ENCODE peak calls at places on chromosomes 6 and 20, in five cellular contexts. M is mesenchymal stem cell, J is neuronal stem cell, D is H1, L is trophoblast cell. G is an unnamed sample.

GRCh38 chr20:58810116-58810878 is 40.4 kb downstream of the GNAS-AS1 start:
- DNase-seq in M (no peak), J (no peak), D (no peak), L (no peak), G (no peak)

GRCh38 chr20:1897965-1898464 is 2.8 kb downstream of the SIRPA start:
- DNase-seq in M (peak; percentile 19), J (no peak), D (no peak), L (no peak), G (no peak)

GRCh38 chr6:158026054-158026900 is 44.6 kb downstream of the SYNJ2 start:
- DNase-seq in M (peak; percentile 99), J (no peak), D (peak; percentile 80), L (peak; percentile 52), G (peak; percentile 78)

GRCh38 chr6:69763763-69764162 is 33.0 kb downstream of the LMBRD1 start:
- DNase-seq in M (no peak), J (no peak), D (no peak), L (no peak), G (no peak)

GRCh38 chr6:36627801-36628246 is 33.7 kb downstream of the SRSF3 start:
- DNase-seq in M (peak; percentile 93), J (no peak), D (no peak), L (no peak), G (no peak)

GRCh38 chr6:99099243-99099642 is 151.5 kb upstream of the FBXL4 start:
- DNase-seq in M (no peak), J (no peak), D (no peak), L (no peak), G (no peak)

GRCh38 chr6:25112207-25112874 is 166.8 kb upstream of the CARMIL1 start:
- DNase-seq in M (no peak), J (no peak), D (no peak), L (no peak), G (no peak)

GRCh38 chr20:43937586-43937985 is 22.9 kb downstream of the TOX2 start:
- DNase-seq in M (peak; percentile 45), J (no peak), D (no peak), L (no peak), G (no peak)

GRCh38 chr6:166046232-166046631 is 121.4 kb downstream of the TBXT start:
- DNase-seq in M (peak; percentile 96), J (no peak), D (no peak), L (no peak), G (no peak)

GRCh38 chr20:8082025-8082424 is 50.0 kb upstream of the PLCB1 start:
- DNase-seq in M (peak; percentile 28), J (no peak), D (no peak), L (no peak), G (peak; percentile 39)

GRCh38 chr6:10535198-10535597 is 14.0 kb downstream of the GCNT2 start:
- DNase-seq in M (no peak), J (no peak), D (no peak), L (no peak), G (no peak)

GRCh38 chr20:63314566-63315239 is 21.7 kb downstream of the COL20A1 start:
- DNase-seq in M (no peak), J (no peak), D (no peak), L (no peak), G (no peak)

GRCh38 chr20:17646209-17646717 is 35.8 kb downstream of the RRBP1 start:
- DNase-seq in M (no peak), J (no peak), D (no peak), L (no peak), G (no peak)

GRCh38 chr6:24933266-24933665 is 2.5 kb downstream of the RIPOR2 start:
- DNase-seq in M (no peak), J (no peak), D (no peak), L (no peak), G (no peak)

GRCh38 chr6:34021001-34021838 is 124.7 kb downstream of the GRM4 start:
- DNase-seq in M (no peak), J (no peak), D (no peak), L (no peak), G (no peak)

GRCh38 chr20:45306431-45306982 is at the start of gene RBPJL:
- DNase-seq in M (peak; percentile 17), J (no peak), D (peak; percentile 91), L (no peak), G (peak; percentile 71)

GRCh38 chr6:31493875-31494694 is 3.9 kb upstream of the MICB start:
- DNase-seq in M (peak; percentile 84), J (peak; percentile 70), D (peak; percentile 92), L (peak; percentile 97), G (peak; percentile 88)

GRCh38 chr20:58708246-58708931 is 15.8 kb downstream of the NPEPL1 start:
- DNase-seq in M (no peak), J (no peak), D (peak; percentile 43), L (no peak), G (peak; percentile 23)

GRCh38 chr20:6700563-6701328 is 66.7 kb upstream of the BMP2 start:
- DNase-seq in M (no peak), J (no peak), D (no peak), L (peak; percentile 4), G (no peak)

GRCh38 chr6:112956696-112957525 is 609.8 kb downstream of the RFPL4B start:
- DNase-seq in M (peak; percentile 98), J (no peak), D (no peak), L (no peak), G (no peak)

GRCh38 chr6:31541059-31541657 is 645 bp downstream of the DDX39B start:
- DNase-seq in M (peak; percentile 64), J (peak; percentile 29), D (no peak), L (peak; percentile 33), G (no peak)

GRCh38 chr20:62606551-62607201 is 35.6 kb upstream of the SLCO4A1 start:
- DNase-seq in M (no peak), J (no peak), D (no peak), L (no peak), G (no peak)

GRCh38 chr20:25005220-25005619 is 12.7 kb upstream of the APMAP start:
- DNase-seq in M (no peak), J (no peak), D (no peak), L (no peak), G (peak; percentile 6)

GRCh38 chr6:43825187-43826115 is 55.4 kb downstream of the VEGFA start:
- DNase-seq in M (no peak), J (no peak), D (no peak), L (no peak), G (no peak)

GRCh38 chr6:143727035-143727434 is 49.3 kb downstream of the PHACTR2 start:
- DNase-seq in M (no peak), J (no peak), D (no peak), L (no peak), G (no peak)

GRCh38 chr6:158776737-158777136 is 42.4 kb downstream of the EZR start:
- DNase-seq in M (no peak), J (no peak), D (no peak), L (no peak), G (no peak)

GRCh38 chr6:19377722-19378121 is 459.4 kb upstream of the ID4 start:
- DNase-seq in M (no peak), J (no peak), D (no peak), L (no peak), G (no peak)

GRCh38 chr6:168662301-168662936 is 221.4 kb downstream of the SMOC2 start:
- DNase-seq in M (no peak), J (no peak), D (peak; percentile 16), L (no peak), G (no peak)

GRCh38 chr6:166259296-166259977 is 48.8 kb downstream of the PRR18 start:
- DNase-seq in M (no peak), J (no peak), D (no peak), L (no peak), G (no peak)

GRCh38 chr20:33909331-33909921 is 84.3 kb upstream of the RALY start:
- DNase-seq in M (peak; percentile 75), J (no peak), D (no peak), L (peak; percentile 81), G (no peak)

GRCh38 chr20:10133532-10133931 is 85.1 kb upstream of the SNAP25 start:
- DNase-seq in M (no peak), J (no peak), D (no peak), L (no peak), G (no peak)

GRCh38 chr20:10137032-10137431 is 81.6 kb upstream of the SNAP25 start:
- DNase-seq in M (no peak), J (no peak), D (no peak), L (no peak), G (no peak)

GRCh38 chr20:10131612-10132345 is 86.9 kb upstream of the SNAP25 start:
- DNase-seq in M (no peak), J (no peak), D (peak; percentile 54), L (no peak), G (peak; percentile 64)

GRCh38 chr20:10132391-10132790 is 86.2 kb upstream of the SNAP25 start:
- DNase-seq in M (no peak), J (no peak), D (no peak), L (peak; percentile 1), G (no peak)

GRCh38 chr20:10134176-10134575 is 84.5 kb upstream of the SNAP25 start:
- DNase-seq in M (no peak), J (no peak), D (no peak), L (no peak), G (no peak)
- H4K91ac ChIP-seq in M (no peak overlapping the region), J (no peak overlapping the region), D (no peak overlapping the region), L (no peak overlapping the region), G (no peak overlapping the region)

DNA sequence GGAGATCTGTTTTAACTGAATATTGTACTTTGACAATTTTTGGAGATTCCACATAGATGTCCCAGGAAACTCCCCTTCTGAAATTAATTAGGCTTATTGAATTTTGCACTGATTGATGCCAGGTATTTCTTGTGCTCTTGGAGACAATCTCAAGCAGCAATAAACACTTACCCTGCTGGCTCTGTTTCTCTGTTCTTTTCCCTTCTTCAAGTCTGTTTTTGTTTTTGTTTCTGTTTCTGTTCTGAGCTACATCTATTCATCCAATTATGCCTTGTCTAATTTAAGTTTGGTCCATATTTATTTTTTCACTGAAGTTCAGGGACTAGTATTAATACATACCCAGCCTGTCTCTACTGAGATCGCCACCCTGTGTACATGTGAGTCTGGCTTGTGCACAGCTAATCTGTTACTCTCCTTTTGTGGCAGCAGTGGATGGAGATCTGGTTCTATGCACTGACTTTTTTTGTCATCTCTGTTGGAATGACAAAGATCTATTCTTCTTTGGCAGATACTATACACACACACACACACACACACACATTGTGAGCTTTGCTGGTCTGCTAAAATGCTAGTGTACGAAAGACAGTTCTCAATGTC is 51.9 kb downstream of the IL22RA2 start:
- DNase-seq in M (no peak), J (no peak), D (no peak), L (no peak), G (no peak)
- H3K27ac ChIP-seq in M (no peak overlapping the region), J (no peak overlapping the region), D (no peak overlapping the region), L (no peak overlapping the region), G (no peak overlapping the region)

GRCh38 chr6:30092852-30093543 is 17.4 kb upstream of the RNF39 start:
- DNase-seq in M (no peak), J (no peak), D (no peak), L (no peak), G (no peak)
- H2BK12ac ChIP-seq in M (no peak overlapping the region), J (no peak overlapping the region), D (no peak overlapping the region), L (no peak overlapping the region), G (no peak overlapping the region)

GRCh38 chr20:50111120-50111828 is 1.7 kb downstream of the UBE2V1 start:
- DNase-seq in M (peak; percentile 85), J (no peak), D (no peak), L (peak; percentile 74), G (no peak)

GRCh38 chr20:50115041-50115512 is 2.1 kb upstream of the UBE2V1 start:
- DNase-seq in M (no peak), J (no peak), D (no peak), L (no peak), G (no peak)

GRCh38 chr20:50113420-50114224 is 672 bp upstream of the UBE2V1 start:
- DNase-seq in M (no peak), J (no peak), D (no peak), L (no peak), G (no peak)

GRCh38 chr20:50111829-50112495 is 988 bp downstream of the UBE2V1 start:
- DNase-seq in M (no peak), J (no peak), D (no peak), L (no peak), G (no peak)

GRCh38 chr20:50112512-50113419 is at the start of gene UBE2V1:
- DNase-seq in M (peak; percentile 90), J (peak; percentile 85), D (peak; percentile 88), L (peak; percentile 84), G (peak; percentile 88)
- H4K91ac ChIP-seq in M (peak within 1 kb of the TSS; percentile 95), J (no peak within 1 kb of the TSS), D (no peak within 1 kb of the TSS), L (peak within 1 kb of the TSS; percentile 98), G (no peak within 1 kb of the TSS)